ENCODE peak calls at places on chromosomes 12 and 14, in five cellular contexts. Q is anterior cingulate cortex, T is GM20000, K is Right ventricle myocardium superior, D is GM18507. P is an unnamed sample.

GRCh38 chr12:1935700-1936378 is 17.4 kb upstream of the CACNA2D4 start:
- DNase-seq in Q (no peak), T (no peak), K (no peak), D (no peak), P (no peak)

GRCh38 chr12:11822071-11822818 is 172.8 kb downstream of the ETV6 start:
- DNase-seq in Q (no peak), T (peak; percentile 35), K (no peak), D (no peak), P (no peak)

GRCh38 chr12:109134186-109134917 is 18.0 kb downstream of the ACACB start:
- DNase-seq in Q (no peak), T (peak; percentile 34), K (peak; percentile 71), D (no peak), P (no peak)

GRCh38 chr12:48764521-48764920 is 24.4 kb downstream of the ADCY6 start:
- DNase-seq in Q (no peak), T (no peak), K (no peak), D (no peak), P (no peak)

GRCh38 chr12:52602552-52602951 is 1.3 kb upstream of the KRT72 start:
- DNase-seq in Q (no peak), T (no peak), K (no peak), D (no peak), P (no peak)

GRCh38 chr12:124174406-124174805 is 120.5 kb upstream of the RFLNA start:
- DNase-seq in Q (no peak), T (no peak), K (no peak), D (no peak), P (peak; percentile 93)

GRCh38 chr12:128191380-128191779 is 75.6 kb upstream of the TMEM132C start:
- DNase-seq in Q (no peak), T (no peak), K (no peak), D (no peak), P (no peak)

GRCh38 chr14:23805761-23806160 is 147.8 kb upstream of the DHRS4 start:
- DNase-seq in Q (no peak), T (no peak), K (no peak), D (no peak), P (no peak)

GRCh38 chr12:120290541-120291312 is 976 bp downstream of the RNU4-2 start:
- DNase-seq in Q (no peak), T (no peak), K (no peak), D (no peak), P (no peak)

GRCh38 chr12:52041695-52042123 is 9.5 kb upstream of the NR4A1 start:
- DNase-seq in Q (no peak), T (peak; percentile 78), K (peak; percentile 79), D (no peak), P (no peak)

GRCh38 chr14:55075628-55076027 is 24.2 kb downstream of the MAPK1IP1L start:
- DNase-seq in Q (no peak), T (no peak), K (no peak), D (no peak), P (no peak)

GRCh38 chr14:99764222-99764706 is 28.9 kb upstream of the EML1 start:
- DNase-seq in Q (no peak), T (no peak), K (no peak), D (no peak), P (no peak)